ENCODE peak calls at places on chromosome X, in four cellular contexts. M is heart left ventricle, B is GM12891, R is prostate gland. H is an unnamed sample.

GRCh38 chrX:136251042-136251991 is at the start of gene MAP7D3:
- DNase-seq in B (peak), M (peak), R (peak), H (peak)

GRCh38 chrX:132041016-132041415 is 17.9 kb downstream of the STK26 start:
- DNase-seq in B (no peak), M (no peak), R (no peak), H (no peak)

GRCh38 chrX:14832151-14832550 is 40.7 kb downstream of the FANCB start:
- DNase-seq in M (no peak), R (no peak), B (no peak), H (no peak)

GRCh38 chrX:40887476-40887875 is 152.1 kb upstream of the MED14 start:
- DNase-seq in M (no peak), B (no peak), R (no peak), H (no peak)

GRCh38 chrX:111869639-111870034 is 6.3 kb upstream of the TRPC5OS start:
- DNase-seq in R (peak), M (peak), B (no peak), H (peak)

GRCh38 chrX:13357925-13358324 is 38.1 kb upstream of the ATXN3L start:
- DNase-seq in M (no peak), R (peak), B (no peak), H (no peak)

GRCh38 chrX:125757794-125758564 is 408.1 kb downstream of the DCAF12L2 start:
- DNase-seq in M (peak), R (no peak), B (no peak), H (no peak)

GRCh38 chrX:124349054-124349453 is 2.7 kb downstream of the SH2D1A start:
- DNase-seq in B (no peak), R (no peak), M (no peak), H (peak)

GRCh38 chrX:100864967-100865366 is 9.2 kb downstream of the NOX1 start:
- DNase-seq in R (no peak), M (no peak), B (no peak), H (no peak)

GRCh38 chrX:1390621-1391369 is 1.1 kb downstream of the SLC25A6 start:
- DNase-seq in B (no peak), R (no peak), M (no peak), H (no peak)

GRCh38 chrX:152637649-152638442 is at the start of gene GABRQ:
- DNase-seq in B (no peak), R (peak), M (peak), H (peak)

GRCh38 chrX:21883258-21883657 is 27.5 kb downstream of the YY2 start:
- DNase-seq in M (peak), R (no peak), B (no peak), H (no peak)

GRCh38 chrX:44306336-44306735 is 37.1 kb downstream of the EFHC2 start:
- DNase-seq in B (no peak), M (no peak), R (no peak), H (no peak)

GRCh38 chrX:150316564-150316963 is 46.6 kb upstream of the MAMLD1 start:
- DNase-seq in R (no peak), B (no peak), M (peak), H (no peak)

GRCh38 chrX:45768666-45769065 is 568.0 kb upstream of the DIPK2B start:
- DNase-seq in B (no peak), R (no peak), M (no peak), H (no peak)

GRCh38 chrX:45771560-45772340 is 571.1 kb upstream of the DIPK2B start:
- DNase-seq in M (peak), B (no peak), R (no peak), H (peak)

GRCh38 chrX:45767021-45767491 is 566.4 kb upstream of the DIPK2B start:
- DNase-seq in M (no peak), R (no peak), B (no peak), H (peak)

GRCh38 chrX:45771114-45771513 is 570.4 kb upstream of the DIPK2B start:
- DNase-seq in M (no peak), B (no peak), R (peak), H (peak)

GRCh38 chrX:45769919-45770582 is 569.4 kb upstream of the DIPK2B start:
- DNase-seq in B (peak), R (peak), M (peak), H (peak)
- TF ChIP-seq POLR2A in B (peak), R (peak), M (no peak), H (no peak)

GRCh38 chrX:20594985-20595384 is 328.3 kb upstream of the RPS6KA3 start:
- DNase-seq in R (no peak), B (no peak), M (no peak), H (no peak)

GRCh38 chrX:20593402-20593801 is 326.7 kb upstream of the RPS6KA3 start:
- DNase-seq in M (no peak), R (no peak), B (no peak), H (no peak)

GRCh38 chrX:20595928-20596550 is 329.3 kb upstream of the RPS6KA3 start:
- DNase-seq in R (no peak), B (no peak), M (no peak), H (no peak)

GRCh38 chrX:20593836-20594235 is 327.1 kb upstream of the RPS6KA3 start:
- DNase-seq in M (no peak), R (no peak), B (no peak), H (no peak)

DNA sequence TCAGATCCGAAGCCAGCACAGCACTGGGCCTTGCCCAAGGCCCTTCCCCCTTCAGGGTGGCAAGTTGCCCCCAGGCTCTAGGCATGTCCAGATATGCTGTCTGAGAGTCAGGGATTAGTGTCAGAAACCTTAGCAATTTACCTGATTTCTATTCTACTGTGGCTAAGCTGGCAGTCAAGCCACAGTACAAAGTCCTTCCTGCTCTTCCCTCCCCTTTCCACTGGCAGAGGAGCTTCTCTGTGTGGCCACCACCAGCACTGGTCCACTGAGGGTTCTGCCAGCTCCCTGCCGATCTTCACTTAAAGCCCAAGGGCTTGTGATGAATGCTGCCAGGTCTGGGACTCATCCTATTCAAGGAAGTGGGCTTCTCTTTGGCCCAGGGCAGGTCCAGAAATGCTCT is 324.5 kb upstream of the RPS6KA3 start:
- DNase-seq in M (no peak), B (no peak), R (no peak), H (no peak)
- TF ChIP-seq POLR2A in M (no peak), B (no peak), R (no peak), H (no peak)

GRCh38 chrX:16772460-16772859 is 13.8 kb upstream of the TXLNG start:
- DNase-seq in R (no peak), B (no peak), M (no peak), H (no peak)

GRCh38 chrX:16774746-16775145 is 11.5 kb upstream of the TXLNG start:
- DNase-seq in B (no peak), M (no peak), R (no peak), H (no peak)

GRCh38 chrX:16770970-16771482 is 15.2 kb upstream of the TXLNG start:
- DNase-seq in M (no peak), R (no peak), B (no peak), H (no peak)

GRCh38 chrX:16771483-16772398 is 14.5 kb upstream of the TXLNG start:
- DNase-seq in M (no peak), R (no peak), B (no peak), H (peak)
- TF ChIP-seq POLR2A in M (no peak), R (no peak), B (peak), H (peak)

GRCh38 chrX:69161786-69162349 is 3.4 kb downstream of the PJA1 start:
- DNase-seq in M (no peak), B (no peak), R (no peak), H (no peak)

GRCh38 chrX:69162466-69162865 is 2.8 kb downstream of the PJA1 start:
- DNase-seq in R (no peak), M (no peak), B (no peak), H (no peak)

GRCh38 chrX:69161371-69161770 is 3.9 kb downstream of the PJA1 start:
- DNase-seq in M (no peak), B (no peak), R (no peak), H (no peak)

GRCh38 chrX:69163936-69164741 is 1.1 kb downstream of the PJA1 start:
- DNase-seq in M (peak), B (peak), R (peak), H (peak)

GRCh38 chrX:69165116-69165651 is at the start of gene PJA1:
- DNase-seq in R (peak), B (peak), M (peak), H (peak)
- TF ChIP-seq POLR2A in R (peak), B (no peak), M (no peak), H (no peak)

DNA sequence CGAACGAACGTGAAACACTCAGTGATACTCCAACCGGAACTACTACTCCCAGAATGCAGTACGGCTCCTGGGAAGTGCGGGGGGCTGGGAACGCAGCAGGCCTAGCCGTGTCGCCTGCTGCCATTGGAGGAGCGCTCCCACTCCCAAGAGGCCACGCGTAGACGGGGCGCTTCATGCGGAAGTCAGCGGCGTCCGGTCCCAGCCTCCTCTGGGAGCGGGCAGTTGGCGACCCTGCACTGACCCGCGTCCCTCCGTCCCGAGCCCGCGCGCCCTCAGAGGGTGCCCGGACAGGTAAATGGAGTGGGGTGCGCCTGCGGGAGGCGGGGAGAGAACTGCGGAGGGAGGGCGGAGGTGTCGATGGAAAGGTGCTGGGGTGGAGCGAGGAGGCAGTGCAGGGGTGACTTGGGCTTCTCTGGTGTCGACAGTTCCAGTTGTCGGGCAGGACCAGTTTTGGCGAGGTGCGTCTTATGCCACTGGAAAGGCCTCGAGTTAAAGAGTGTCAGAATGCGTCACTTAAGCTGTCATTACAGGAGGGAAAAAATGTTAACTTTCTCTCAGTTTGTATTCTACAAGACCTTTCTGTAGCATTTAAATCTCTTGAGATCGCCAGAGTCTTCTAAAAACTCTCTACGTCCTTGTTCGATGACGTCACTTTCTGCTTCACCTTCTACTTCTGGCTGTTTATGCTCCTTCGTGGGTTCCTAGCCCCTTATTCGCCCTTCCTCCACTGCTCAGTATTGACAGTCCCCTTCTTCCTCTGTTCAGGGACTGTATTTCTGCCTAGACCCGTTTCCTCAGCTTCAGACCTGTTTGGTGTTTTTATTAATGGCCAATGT is at the start of gene VAMP7:
- DNase-seq in R (peak), B (peak), M (peak), H (peak)
- TF ChIP-seq POLR2A in R (peak), B (peak), M (no peak), H (peak)

GRCh38 chrX:84192006-84192405 is 4.0 kb upstream of the RPS6KA6 start:
- DNase-seq in B (no peak), R (no peak), M (no peak), H (no peak)

GRCh38 chrX:84188320-84188834 is 378 bp upstream of the RPS6KA6 start:
- DNase-seq in M (peak), B (peak), R (peak), H (no peak)

GRCh38 chrX:84186603-84187358 is 1.2 kb downstream of the RPS6KA6 start:
- DNase-seq in B (no peak), R (peak), M (no peak), H (no peak)

GRCh38 chrX:84189125-84189524 is 1.1 kb upstream of the RPS6KA6 start:
- DNase-seq in R (no peak), M (no peak), B (no peak), H (no peak)

DNA sequence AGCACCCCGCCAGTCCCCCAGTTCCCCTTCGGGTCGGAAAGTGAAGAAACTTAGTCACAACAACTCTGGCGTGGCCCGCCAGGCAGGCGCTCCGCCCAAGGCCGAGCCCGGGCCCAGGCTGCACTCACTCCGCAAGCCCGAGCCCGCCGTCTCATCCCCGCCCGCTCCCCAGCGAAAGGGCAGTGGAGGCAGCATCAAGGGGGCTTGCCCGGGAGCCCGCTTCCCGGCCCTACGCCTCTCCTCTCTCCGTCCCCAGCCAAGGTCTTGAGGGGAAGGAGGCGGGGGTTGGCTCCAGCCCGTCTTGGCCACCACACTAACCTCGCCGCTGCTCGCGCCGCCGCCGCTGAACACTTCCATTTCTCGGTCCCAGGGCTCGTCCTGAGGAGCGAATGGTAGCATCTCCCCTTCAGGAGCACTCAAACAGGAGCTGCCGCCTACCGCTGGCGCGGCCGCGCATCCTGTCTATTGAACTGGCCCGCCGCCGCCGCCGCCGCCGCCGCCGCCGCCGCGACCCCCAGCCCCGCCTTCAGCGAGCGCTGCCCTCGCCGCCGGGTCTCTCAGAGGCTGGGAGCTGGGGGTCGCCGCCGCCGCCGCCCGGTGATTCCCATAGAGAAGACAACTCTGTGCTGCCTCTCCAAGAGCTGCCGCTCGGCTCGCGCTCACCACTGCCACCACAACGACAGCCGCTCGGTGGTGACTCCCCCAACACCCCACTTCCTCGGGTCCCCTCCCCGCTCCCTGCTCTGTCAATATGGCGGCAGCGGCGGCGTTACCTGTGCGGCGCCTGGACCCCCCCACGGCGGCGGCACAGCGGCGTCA is at the start of gene RPS6KA6:
- DNase-seq in B (peak), R (peak), M (peak), H (no peak)
- TF ChIP-seq POLR2A in B (no peak), R (no peak), M (no peak), H (no peak)

GRCh38 chrX:74291964-74292891 is 11.8 kb upstream of the ZCCHC13 start:
- DNase-seq in R (peak), B (peak), M (peak), H (peak)
- TF ChIP-seq POLR2A in R (peak), B (peak), M (no peak), H (peak)

GRCh38 chrX:130263016-130263415 is 5.7 kb downstream of the ZNF280C start:
- DNase-seq in B (no peak), M (no peak), R (no peak), H (no peak)

GRCh38 chrX:130264573-130264972 is 4.1 kb downstream of the ZNF280C start:
- DNase-seq in M (no peak), R (no peak), B (no peak), H (no peak)

GRCh38 chrX:130268500-130269170 is at the start of gene ZNF280C:
- DNase-seq in R (peak), B (peak), M (peak), H (peak)
- TF ChIP-seq POLR2A in R (peak), B (peak), M (no peak), H (peak)